ENCODE peak calls at places on chromosomes 1 and 21, in six cellular contexts. U is dorsolateral prefrontal cortex, A is AG10803, X is transverse colon, F is cardiac fibroblast, N is Caco-2. V is an unnamed sample.

GRCh38 chr1:231666220-231666956 is 39.8 kb downstream of the DISC1 start:
- DNase-seq in U (no peak), A (no peak), X (no peak), F (no peak), N (no peak), V (no peak)

GRCh38 chr1:201119826-201120225 is 7.2 kb downstream of the ASCL5 start:
- DNase-seq in U (no peak), A (peak; percentile 20), X (no peak), F (peak; percentile 22), N (no peak), V (peak; percentile 17)

GRCh38 chr1:53552146-53552940 is 93.1 kb downstream of the DMRTB1 start:
- DNase-seq in U (peak; percentile 10), A (peak; percentile 15), X (no peak), F (no peak), N (no peak), V (no peak)

GRCh38 chr1:160910351-160910750 is 25.4 kb upstream of the ITLN1 start:
- DNase-seq in U (no peak), A (no peak), X (no peak), F (no peak), N (no peak), V (no peak)

GRCh38 chr1:228830185-228830953 is 95.1 kb downstream of the RHOU start:
- DNase-seq in U (no peak), A (no peak), X (peak; percentile 45), F (no peak), N (no peak), V (no peak)

GRCh38 chr1:248783367-248783766 is 27.8 kb upstream of the LYPD8 start:
- DNase-seq in U (no peak), A (no peak), X (no peak), F (no peak), N (no peak), V (no peak)

GRCh38 chr1:28296401-28297220 is 32.2 kb upstream of the MED18 start:
- DNase-seq in U (no peak), A (no peak), X (peak; percentile 74), F (peak; percentile 73), N (peak; percentile 97), V (peak; percentile 82)

GRCh38 chr1:2989976-2990375 is 31.3 kb upstream of the ACTRT2 start:
- DNase-seq in U (peak; percentile 22), A (no peak), X (no peak), F (no peak), N (peak; percentile 18), V (no peak)

DNA sequence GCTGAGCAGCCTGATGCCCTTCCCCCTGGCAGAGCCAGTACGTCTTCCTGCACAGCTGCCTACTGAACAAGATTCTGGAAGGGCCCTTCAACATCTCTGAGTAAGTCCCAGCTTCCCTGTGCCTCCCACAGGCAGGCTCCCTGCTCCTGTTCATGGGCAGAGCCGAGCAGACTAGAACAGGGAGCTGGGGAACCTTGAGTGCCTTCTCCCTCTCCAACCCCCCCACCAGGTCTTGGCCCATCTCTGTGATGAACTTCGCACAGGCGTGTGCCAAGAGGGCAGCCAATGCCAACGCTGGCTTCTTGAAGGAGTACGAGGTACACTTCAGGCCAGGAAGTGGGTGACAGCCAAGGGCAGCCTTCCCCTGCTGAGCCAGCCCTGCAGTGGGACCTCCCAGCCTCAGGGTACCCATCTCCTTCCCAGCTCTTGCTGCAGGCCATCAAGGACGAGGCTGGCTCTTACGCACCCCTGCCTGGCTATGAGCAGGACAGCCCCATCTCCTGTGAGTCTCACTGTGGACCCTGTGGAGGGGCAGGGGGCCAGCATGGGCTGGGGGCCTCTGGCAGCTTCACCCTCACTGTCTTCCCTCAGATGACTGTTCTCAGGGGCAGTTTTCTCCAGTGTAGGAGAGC is 6.4 kb upstream of the LGR6 start:
- DNase-seq in U (no peak), A (no peak), X (peak; percentile 81), F (no peak), N (no peak), V (no peak)
- H3K4me3 ChIP-seq in U (no peak overlapping the region), A (no peak overlapping the region), X (no peak overlapping the region), F (no peak overlapping the region), N (no peak overlapping the region), V (no peak overlapping the region)

GRCh38 chr1:202852163-202852904 is 36.6 kb downstream of the RABIF start:
- DNase-seq in U (no peak), A (peak; percentile 62), X (peak; percentile 35), F (peak; percentile 80), N (peak; percentile 71), V (peak; percentile 76)
- TF ChIP-seq CTCF in U (no peak), A (peak; percentile 63), X (peak; percentile 35), F (peak; percentile 64), N (peak; percentile 78), V (peak; percentile 73)

GRCh38 chr1:32353431-32353830 is 8.9 kb downstream of the FAM229A start:
- DNase-seq in U (no peak), A (no peak), X (no peak), F (peak; percentile 36), N (no peak), V (no peak)
- H3K4me3 ChIP-seq in U (no peak overlapping the region), A (no peak overlapping the region), X (no peak overlapping the region), F (no peak overlapping the region), N (no peak overlapping the region), V (peak overlapping the region; percentile 10)

GRCh38 chr1:182035097-182035770 is 26.3 kb downstream of the ZNF648 start:
- DNase-seq in U (no peak), A (no peak), X (no peak), F (no peak), N (no peak), V (no peak)
- TF ChIP-seq CTCF in U (no peak), A (peak; percentile 6), X (no peak), F (no peak), N (no peak), V (no peak)

GRCh38 chr21:43686811-43687565 is 27.6 kb downstream of the RRP1B start:
- DNase-seq in U (no peak), A (no peak), X (no peak), F (no peak), N (no peak), V (no peak)
- H3K4me3 ChIP-seq in U (no peak overlapping the region), A (no peak overlapping the region), X (no peak overlapping the region), F (no peak overlapping the region), N (no peak overlapping the region), V (no peak overlapping the region)

GRCh38 chr1:41078193-41078592 is 56.7 kb upstream of the SLFNL1 start:
- DNase-seq in U (no peak), A (no peak), X (no peak), F (no peak), N (no peak), V (no peak)

GRCh38 chr1:41073971-41074370 is 52.4 kb upstream of the SLFNL1 start:
- DNase-seq in U (no peak), A (peak; percentile 57), X (no peak), F (peak; percentile 43), N (no peak), V (peak; percentile 63)

DNA sequence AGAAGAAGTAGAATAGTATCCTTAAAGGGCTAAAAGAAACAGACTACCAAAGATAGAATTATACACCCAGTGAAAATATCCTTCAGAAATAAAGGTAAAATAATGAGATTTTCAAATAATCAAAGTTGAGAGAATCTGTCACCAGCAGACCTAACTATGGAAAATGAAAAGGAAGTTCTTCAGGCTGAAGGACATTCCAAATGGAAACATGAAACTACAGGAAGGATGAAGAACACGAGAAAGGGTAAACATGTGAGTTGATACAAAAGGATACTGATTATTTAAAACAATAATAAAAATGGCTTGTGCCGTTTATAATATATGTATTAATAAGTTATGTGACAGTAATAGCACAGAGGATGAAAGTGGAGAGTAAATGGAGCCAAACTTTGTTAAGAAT is 57.1 kb upstream of the SLFNL1 start:
- DNase-seq in U (no peak), A (no peak), X (no peak), F (no peak), N (no peak), V (no peak)
- TF ChIP-seq CTCF in U (no peak), A (no peak), X (no peak), F (no peak), N (no peak), V (no peak)

GRCh38 chr1:30757196-30757949 is at the start of gene LAPTM5:
- DNase-seq in U (no peak), A (peak; percentile 79), X (peak; percentile 72), F (peak; percentile 51), N (no peak), V (peak; percentile 21)

GRCh38 chr1:30756206-30756544 is 1.4 kb downstream of the LAPTM5 start:
- DNase-seq in U (no peak), A (no peak), X (no peak), F (no peak), N (no peak), V (no peak)

GRCh38 chr1:30755746-30756145 is 1.8 kb downstream of the LAPTM5 start:
- DNase-seq in U (no peak), A (no peak), X (no peak), F (no peak), N (no peak), V (no peak)

GRCh38 chr1:30755334-30755733 is 2.2 kb downstream of the LAPTM5 start:
- DNase-seq in U (no peak), A (no peak), X (no peak), F (no peak), N (no peak), V (no peak)

GRCh38 chr1:30756545-30757195 is 904 bp downstream of the LAPTM5 start:
- DNase-seq in U (peak; percentile 59), A (peak; percentile 92), X (peak; percentile 67), F (peak; percentile 65), N (no peak), V (peak; percentile 62)
- H3K4me3 ChIP-seq in U (peak overlapping the region; percentile 47), A (no peak overlapping the region), X (peak overlapping the region; percentile 30), F (no peak overlapping the region), N (no peak overlapping the region), V (no peak overlapping the region)

GRCh38 chr1:182782587-182782913 is 7.0 kb upstream of the NPL start:
- DNase-seq in U (no peak), A (no peak), X (no peak), F (no peak), N (no peak), V (no peak)
- TF ChIP-seq CTCF in U (no peak), A (no peak), X (no peak), F (no peak), N (no peak), V (no peak)

GRCh38 chr1:4585216-4585615 is 69.2 kb upstream of the AJAP1 start:
- DNase-seq in U (no peak), A (no peak), X (no peak), F (no peak), N (no peak), V (no peak)

GRCh38 chr1:4590766-4591165 is 63.6 kb upstream of the AJAP1 start:
- DNase-seq in U (no peak), A (no peak), X (no peak), F (no peak), N (no peak), V (no peak)

GRCh38 chr1:4586611-4587010 is 67.8 kb upstream of the AJAP1 start:
- DNase-seq in U (no peak), A (no peak), X (no peak), F (no peak), N (no peak), V (no peak)

GRCh38 chr1:4585705-4586104 is 68.7 kb upstream of the AJAP1 start:
- DNase-seq in U (no peak), A (no peak), X (no peak), F (no peak), N (no peak), V (no peak)

DNA sequence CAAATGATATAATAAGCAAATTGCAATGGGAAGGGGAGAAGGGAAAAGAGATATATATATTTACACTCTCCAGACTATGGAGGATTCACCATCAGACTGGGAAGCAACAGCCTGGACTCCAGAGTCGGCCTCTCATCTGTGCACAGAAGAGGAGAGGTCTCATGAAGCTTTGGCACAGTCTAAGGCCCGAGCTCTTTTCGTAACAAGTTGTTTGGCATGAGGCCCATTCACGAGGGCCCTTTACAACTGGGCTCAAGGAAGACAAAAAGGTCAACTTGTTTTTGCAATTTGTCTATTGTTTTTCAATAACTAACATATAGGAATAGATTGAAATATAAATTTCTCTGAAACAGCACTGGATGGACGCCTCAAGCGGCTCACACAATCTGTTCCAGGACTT is 66.7 kb upstream of the AJAP1 start:
- DNase-seq in U (no peak), A (no peak), X (no peak), F (no peak), N (no peak), V (no peak)
- H3K4me3 ChIP-seq in U (no peak overlapping the region), A (no peak overlapping the region), X (no peak overlapping the region), F (no peak overlapping the region), N (no peak overlapping the region), V (no peak overlapping the region)

V was measured in fibroblast of pulmonary artery.